ENCODE peak calls at places on chromosomes 7 and 10, in four cellular contexts. One of them, this sample, is unnamed.

GRCh38 chr7:19284596-19285300 is 139.5 kb upstream of the FERD3L start:
- DNase-seq in fibroblast of mammary gland: peak
- DNase-seq in foreskin fibroblast: peak
- DNase-seq in Caco-2: no peak
- DNase-seq in this sample: peak

GRCh38 chr10:49534670-49535381 is 4.1 kb downstream of the ERCC6 start:
- DNase-seq in Caco-2: no peak
- DNase-seq in foreskin fibroblast: peak
- DNase-seq in fibroblast of mammary gland: peak
- DNase-seq in this sample: peak

GRCh38 chr10:60606343-60607080 is 171.8 kb upstream of the CDK1 start:
- DNase-seq in Caco-2: no peak
- DNase-seq in foreskin fibroblast: peak
- DNase-seq in fibroblast of mammary gland: peak
- DNase-seq in this sample: peak

GRCh38 chr10:72885953-72886352 is 7.6 kb upstream of the OIT3 start:
- DNase-seq in fibroblast of mammary gland: no peak
- DNase-seq in Caco-2: no peak
- DNase-seq in foreskin fibroblast: no peak
- DNase-seq in this sample: no peak

GRCh38 chr10:79347894-79348639 is 798 bp downstream of the PPIF start:
- DNase-seq in fibroblast of mammary gland: peak
- DNase-seq in Caco-2: no peak
- DNase-seq in foreskin fibroblast: peak
- DNase-seq in this sample: peak

GRCh38 chr10:132516771-132517725 is 20.5 kb upstream of the INPP5A start:
- DNase-seq in foreskin fibroblast: peak
- DNase-seq in fibroblast of mammary gland: peak
- DNase-seq in Caco-2: peak
- DNase-seq in this sample: peak

GRCh38 chr7:115679976-115680375 is 350.6 kb downstream of the TFEC start:
- DNase-seq in fibroblast of mammary gland: peak
- DNase-seq in foreskin fibroblast: peak
- DNase-seq in Caco-2: no peak
- DNase-seq in this sample: peak

GRCh38 chr7:68720722-68721121 is 877.6 kb upstream of the AUTS2 start:
- DNase-seq in Caco-2: no peak
- DNase-seq in foreskin fibroblast: no peak
- DNase-seq in fibroblast of mammary gland: peak
- DNase-seq in this sample: peak

GRCh38 chr10:13500201-13500600 is 28.6 kb downstream of the BEND7 start:
- DNase-seq in Caco-2: no peak
- DNase-seq in foreskin fibroblast: no peak
- DNase-seq in fibroblast of mammary gland: no peak
- DNase-seq in this sample: no peak

GRCh38 chr7:141558544-141559183 is 7.5 kb downstream of the AGK start:
- DNase-seq in Caco-2: no peak
- DNase-seq in fibroblast of mammary gland: peak
- DNase-seq in foreskin fibroblast: peak
- DNase-seq in this sample: peak

GRCh38 chr10:117218654-117219053 is 21.4 kb downstream of the KCNK18 start:
- DNase-seq in foreskin fibroblast: no peak
- DNase-seq in Caco-2: no peak
- DNase-seq in fibroblast of mammary gland: no peak
- DNase-seq in this sample: no peak

GRCh38 chr7:96694082-96694481 is 15.6 kb downstream of the SEM1 start:
- DNase-seq in fibroblast of mammary gland: no peak
- DNase-seq in foreskin fibroblast: no peak
- DNase-seq in Caco-2: no peak
- DNase-seq in this sample: no peak

GRCh38 chr7:150992833-150993302 is 2.1 kb downstream of the NOS3 start:
- DNase-seq in Caco-2: no peak
- DNase-seq in fibroblast of mammary gland: no peak
- DNase-seq in foreskin fibroblast: no peak
- DNase-seq in this sample: no peak

GRCh38 chr10:92074126-92074887 is 150.7 kb downstream of the BTAF1 start:
- DNase-seq in foreskin fibroblast: no peak
- DNase-seq in fibroblast of mammary gland: peak
- DNase-seq in Caco-2: no peak
- DNase-seq in this sample: no peak

GRCh38 chr10:31706921-31707571 is 221.6 kb downstream of the ARHGAP12 start:
- DNase-seq in Caco-2: no peak
- DNase-seq in foreskin fibroblast: no peak
- DNase-seq in fibroblast of mammary gland: no peak
- DNase-seq in this sample: no peak

GRCh38 chr10:32163076-32163773 is 107.0 kb upstream of the KIF5B start:
- DNase-seq in fibroblast of mammary gland: peak
- DNase-seq in Caco-2: peak
- DNase-seq in foreskin fibroblast: peak
- DNase-seq in this sample: no peak

GRCh38 chr7:100247152-100247757 is 27.5 kb downstream of the PVRIG start:
- DNase-seq in fibroblast of mammary gland: peak
- DNase-seq in foreskin fibroblast: peak
- DNase-seq in Caco-2: peak
- DNase-seq in this sample: peak
- TF ChIP-seq CTCF in fibroblast of mammary gland: no peak
- TF ChIP-seq CTCF in foreskin fibroblast: no peak
- TF ChIP-seq CTCF in Caco-2: peak
- TF ChIP-seq CTCF in this sample: no peak

GRCh38 chr10:86686972-86687371 is 18.7 kb downstream of the LDB3 start:
- DNase-seq in fibroblast of mammary gland: no peak
- DNase-seq in Caco-2: no peak
- DNase-seq in foreskin fibroblast: no peak
- DNase-seq in this sample: no peak
- H3K4me3 ChIP-seq in fibroblast of mammary gland: no peak
- H3K4me3 ChIP-seq in Caco-2: no peak
- H3K4me3 ChIP-seq in foreskin fibroblast: no peak
- H3K4me3 ChIP-seq in this sample: no peak

DNA sequence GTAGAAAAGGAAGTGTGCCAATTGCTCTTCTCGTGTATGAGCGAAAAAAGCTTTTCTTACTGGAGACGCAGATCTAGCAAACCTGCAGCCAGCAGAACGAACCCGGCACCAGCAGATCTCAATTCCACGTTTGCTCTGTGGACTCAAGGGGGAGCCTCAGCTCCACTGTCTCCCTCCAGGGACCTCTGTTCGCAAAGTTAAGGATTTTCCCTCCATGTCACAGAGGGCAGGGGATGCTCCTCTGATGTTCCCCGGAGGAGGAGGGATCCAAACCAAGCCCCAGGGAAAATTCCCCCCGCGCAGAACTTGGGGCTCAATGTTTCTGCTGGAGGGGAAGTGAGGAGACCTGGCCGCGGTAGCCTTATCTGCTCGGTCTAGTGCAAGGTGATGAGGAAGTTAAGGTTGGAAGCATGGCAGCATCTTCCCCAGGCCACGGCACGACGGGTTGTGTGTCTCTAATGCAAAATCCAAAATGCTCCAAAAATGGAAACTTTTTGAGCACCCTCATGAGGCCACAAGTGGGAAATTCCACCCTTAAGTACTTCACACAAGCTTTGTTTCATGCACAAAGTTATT is 9.0 kb downstream of the IQCE start:
- DNase-seq in foreskin fibroblast: peak
- DNase-seq in Caco-2: no peak
- DNase-seq in fibroblast of mammary gland: peak
- DNase-seq in this sample: peak
- TF ChIP-seq CTCF in foreskin fibroblast: peak
- TF ChIP-seq CTCF in Caco-2: peak
- TF ChIP-seq CTCF in fibroblast of mammary gland: peak
- TF ChIP-seq CTCF in this sample: peak

DNA sequence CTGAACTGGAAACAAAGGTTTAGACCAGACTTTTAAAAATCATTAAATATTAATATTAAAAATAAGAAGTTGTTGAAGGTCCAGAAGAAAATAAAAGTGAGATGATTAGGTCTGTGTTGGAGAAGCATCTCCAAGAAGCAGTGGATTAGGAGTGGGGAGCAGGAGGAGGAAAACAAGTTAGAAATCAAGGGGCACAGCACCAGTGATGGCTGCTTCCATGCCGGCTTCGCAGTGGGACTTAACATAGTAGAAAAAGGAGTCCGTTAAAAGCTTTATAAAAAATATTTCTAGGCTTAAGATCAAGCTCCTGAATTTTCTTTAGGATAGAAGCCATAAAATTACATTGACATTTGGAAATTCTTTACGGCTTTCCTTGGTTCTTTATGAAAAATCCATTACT is 95.8 kb downstream of the CDC14C start:
- DNase-seq in foreskin fibroblast: no peak
- DNase-seq in Caco-2: no peak
- DNase-seq in fibroblast of mammary gland: no peak
- DNase-seq in this sample: no peak
- H3K4me3 ChIP-seq in foreskin fibroblast: no peak
- H3K4me3 ChIP-seq in Caco-2: no peak
- H3K4me3 ChIP-seq in fibroblast of mammary gland: no peak
- H3K4me3 ChIP-seq in this sample: no peak

This sample was measured in astrocyte of the spinal cord.